ENCODE peak calls at places on chromosomes 7 and 10, in six cellular contexts. R, P, G, H, T and K are unnamed samples.

GRCh38 chr10:103905441-103905840 is 12.5 kb downstream of the STN1 start:
- DNase-seq in R (no peak), P (no peak), G (no peak), H (no peak), T (no peak), K (no peak)

GRCh38 chr10:117541405-117541908 is 1.1 kb upstream of the EMX2 start:
- DNase-seq in R (no peak), P (no peak), G (no peak), H (no peak), T (no peak), K (no peak)

GRCh38 chr10:86356306-86356705 is 10.3 kb downstream of the GRID1 start:
- DNase-seq in R (no peak), P (no peak), G (no peak), H (no peak), T (no peak), K (no peak)

GRCh38 chr10:111076191-111076681 is 593 bp upstream of the ADRA2A start:
- DNase-seq in R (no peak), P (peak; percentile 87), G (peak; percentile 28), H (peak; percentile 70), T (peak; percentile 59), K (peak; percentile 93)

GRCh38 chr7:93811198-93811597 is 79.4 kb downstream of the TFPI2 start:
- DNase-seq in R (no peak), P (no peak), G (no peak), H (no peak), T (no peak), K (no peak)

GRCh38 chr7:12269100-12269895 is 58.2 kb downstream of the TMEM106B start:
- DNase-seq in R (no peak), P (no peak), G (no peak), H (no peak), T (no peak), K (no peak)

GRCh38 chr7:1851731-1852531 is 181.9 kb downstream of the ELFN1 start:
- DNase-seq in R (no peak), P (peak; percentile 14), G (no peak), H (no peak), T (no peak), K (no peak)

GRCh38 chr7:157405914-157406810 is 69.4 kb downstream of the DNAJB6 start:
- DNase-seq in R (no peak), P (peak; percentile 74), G (no peak), H (no peak), T (no peak), K (peak; percentile 83)

GRCh38 chr10:121900443-121901174 is 27.2 kb downstream of the ATE1 start:
- DNase-seq in R (peak; percentile 42), P (peak; percentile 32), G (peak; percentile 17), H (no peak), T (peak; percentile 62), K (peak; percentile 65)

GRCh38 chr7:26097837-26098668 is 53.9 kb upstream of the NFE2L3 start:
- DNase-seq in R (no peak), P (no peak), G (no peak), H (no peak), T (peak; percentile 5), K (no peak)

GRCh38 chr7:149284343-149284742 is 22.3 kb downstream of the ZNF783 start:
- DNase-seq in R (no peak), P (no peak), G (no peak), H (peak; percentile 57), T (no peak), K (no peak)

GRCh38 chr7:50481867-50482266 is 31.7 kb upstream of the FIGNL1 start:
- DNase-seq in R (no peak), P (no peak), G (no peak), H (no peak), T (no peak), K (no peak)

GRCh38 chr10:111648046-111648445 is 535.5 kb downstream of the GPAM start:
- DNase-seq in R (no peak), P (peak; percentile 68), G (no peak), H (no peak), T (peak; percentile 15), K (peak; percentile 61)

GRCh38 chr7:71615017-71615416 is 483.1 kb downstream of the GALNT17 start:
- DNase-seq in R (no peak), P (no peak), G (no peak), H (no peak), T (no peak), K (no peak)

GRCh38 chr7:25851332-25852248 is 300.4 kb upstream of the NFE2L3 start:
- DNase-seq in R (peak; percentile 57), P (peak; percentile 85), G (peak; percentile 67), H (peak; percentile 78), T (peak; percentile 78), K (peak; percentile 81)

GRCh38 chr10:36441557-36441956 is 683.8 kb upstream of the ANKRD30A start:
- DNase-seq in R (no peak), P (peak; percentile 8), G (no peak), H (no peak), T (peak; percentile 11), K (peak; percentile 27)

GRCh38 chr7:130881091-130881798 is 147.2 kb upstream of the KLF14 start:
- DNase-seq in R (no peak), P (no peak), G (no peak), H (no peak), T (no peak), K (no peak)

GRCh38 chr10:124091646-124092269 is 1.6 kb downstream of the CHST15 start:
- DNase-seq in R (no peak), P (peak; percentile 29), G (no peak), H (no peak), T (peak; percentile 8), K (peak; percentile 73)

GRCh38 chr10:22682237-22683192 is 31.9 kb downstream of the PIP4K2A start:
- DNase-seq in R (no peak), P (no peak), G (no peak), H (peak; percentile 74), T (peak; percentile 52), K (no peak)

GRCh38 chr7:99132922-99133321 is 11.0 kb downstream of the SMURF1 start:
- DNase-seq in R (peak; percentile 58), P (no peak), G (no peak), H (no peak), T (no peak), K (no peak)